ENCODE peak calls at places on chromosomes 3 and 15, in seven cellular contexts. T is HL-60, R is stomach, M is GM23338, Z is endothelial cell of umbilical vein, J is breast epithelium, W is sigmoid colon. O is an unnamed sample.

GRCh38 chr3:155426524-155427230 is 133.2 kb upstream of the STRIT1 start:
- DNase-seq in T (no peak), R (no peak), M (no peak), Z (no peak), J (no peak), W (no peak), O (no peak)

GRCh38 chr3:119973276-119973675 is 121.0 kb downstream of the GSK3B start:
- DNase-seq in T (no peak), R (no peak), M (no peak), Z (no peak), J (no peak), W (no peak), O (no peak)

GRCh38 chr3:36707623-36708409 is 56.5 kb downstream of the DCLK3 start:
- DNase-seq in T (peak; percentile 57), R (no peak), M (peak; percentile 40), Z (no peak), J (no peak), W (no peak), O (peak; percentile 39)

GRCh38 chr3:41362638-41363559 is 163.6 kb downstream of the CTNNB1 start:
- DNase-seq in T (no peak), R (no peak), M (peak; percentile 69), Z (no peak), J (no peak), W (no peak), O (no peak)

GRCh38 chr3:128320551-128321340 is 145.9 kb downstream of the DNAJB8 start:
- DNase-seq in T (no peak), R (peak; percentile 16), M (no peak), Z (no peak), J (no peak), W (peak; percentile 37), O (no peak)

GRCh38 chr3:157429703-157430102 is 6.9 kb upstream of the PTX3 start:
- DNase-seq in T (no peak), R (no peak), M (no peak), Z (peak; percentile 72), J (no peak), W (no peak), O (no peak)

GRCh38 chr3:44992555-44993470 is 16.8 kb downstream of the EXOSC7 start:
- DNase-seq in T (no peak), R (no peak), M (peak; percentile 77), Z (no peak), J (no peak), W (peak; percentile 49), O (no peak)

GRCh38 chr15:45115312-45115820 is 1.2 kb downstream of the DUOXA2 start:
- DNase-seq in T (no peak), R (no peak), M (no peak), Z (no peak), J (no peak), W (no peak), O (no peak)

GRCh38 chr3:136842294-136842693 is 19.7 kb upstream of the NCK1 start:
- DNase-seq in T (no peak), R (no peak), M (peak; percentile 25), Z (no peak), J (no peak), W (no peak), O (no peak)

GRCh38 chr15:56411122-56411749 is 46.0 kb downstream of the TEX9 start:
- DNase-seq in T (no peak), R (no peak), M (peak; percentile 2), Z (no peak), J (no peak), W (no peak), O (no peak)

GRCh38 chr15:55247276-55247675 is 42.3 kb downstream of the RAB27A start:
- DNase-seq in T (no peak), R (no peak), M (no peak), Z (no peak), J (no peak), W (no peak), O (no peak)

GRCh38 chr15:72227192-72227586 is 3.8 kb downstream of the PKM start:
- DNase-seq in T (peak; percentile 31), R (no peak), M (no peak), Z (peak; percentile 91), J (no peak), W (no peak), O (peak; percentile 59)

GRCh38 chr3:69791111-69791510 is 51.8 kb downstream of the MITF start:
- DNase-seq in T (no peak), R (peak; percentile 27), M (no peak), Z (no peak), J (peak; percentile 51), W (peak; percentile 90), O (no peak)

DNA sequence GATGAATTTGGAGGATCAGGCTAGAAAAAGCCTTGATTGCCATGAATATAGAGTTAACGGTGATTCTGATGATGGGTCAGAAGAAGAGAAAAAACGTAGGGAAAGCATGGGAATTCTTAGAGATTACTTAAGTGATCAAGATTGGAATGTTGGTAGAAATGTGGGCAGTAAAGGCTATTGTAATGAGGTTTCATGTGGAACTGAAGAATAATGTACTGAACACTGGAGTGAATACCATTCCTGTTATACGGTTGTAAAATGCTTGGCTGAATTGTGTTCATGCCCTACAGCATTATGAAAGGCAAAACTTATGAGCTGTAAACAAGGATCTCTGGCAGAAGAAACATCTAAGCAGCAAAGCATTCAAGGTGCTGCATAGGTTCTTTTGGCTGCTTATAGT is 414.1 kb upstream of the CBLB start:
- DNase-seq in T (no peak), R (no peak), M (no peak), Z (no peak), J (no peak), W (no peak), O (no peak)
- TF ChIP-seq POLR2AphosphoS5 in T (no peak), R (no peak), M (no peak), Z (no peak), J (no peak), W (no peak), O (no peak)

GRCh38 chr3:12798559-12799179 is 2.2 kb downstream of the CAND2 start:
- DNase-seq in T (no peak), R (no peak), M (no peak), Z (no peak), J (no peak), W (no peak), O (no peak)

GRCh38 chr3:12797892-12798558 is 1.5 kb downstream of the CAND2 start:
- DNase-seq in T (no peak), R (no peak), M (no peak), Z (no peak), J (no peak), W (no peak), O (no peak)

GRCh38 chr3:12793701-12794100 is 2.8 kb upstream of the CAND2 start:
- DNase-seq in T (no peak), R (no peak), M (no peak), Z (no peak), J (no peak), W (peak; percentile 28), O (no peak)

GRCh38 chr3:12797124-12797891 is 828 bp downstream of the CAND2 start:
- DNase-seq in T (no peak), R (no peak), M (peak; percentile 56), Z (no peak), J (no peak), W (no peak), O (no peak)

DNA sequence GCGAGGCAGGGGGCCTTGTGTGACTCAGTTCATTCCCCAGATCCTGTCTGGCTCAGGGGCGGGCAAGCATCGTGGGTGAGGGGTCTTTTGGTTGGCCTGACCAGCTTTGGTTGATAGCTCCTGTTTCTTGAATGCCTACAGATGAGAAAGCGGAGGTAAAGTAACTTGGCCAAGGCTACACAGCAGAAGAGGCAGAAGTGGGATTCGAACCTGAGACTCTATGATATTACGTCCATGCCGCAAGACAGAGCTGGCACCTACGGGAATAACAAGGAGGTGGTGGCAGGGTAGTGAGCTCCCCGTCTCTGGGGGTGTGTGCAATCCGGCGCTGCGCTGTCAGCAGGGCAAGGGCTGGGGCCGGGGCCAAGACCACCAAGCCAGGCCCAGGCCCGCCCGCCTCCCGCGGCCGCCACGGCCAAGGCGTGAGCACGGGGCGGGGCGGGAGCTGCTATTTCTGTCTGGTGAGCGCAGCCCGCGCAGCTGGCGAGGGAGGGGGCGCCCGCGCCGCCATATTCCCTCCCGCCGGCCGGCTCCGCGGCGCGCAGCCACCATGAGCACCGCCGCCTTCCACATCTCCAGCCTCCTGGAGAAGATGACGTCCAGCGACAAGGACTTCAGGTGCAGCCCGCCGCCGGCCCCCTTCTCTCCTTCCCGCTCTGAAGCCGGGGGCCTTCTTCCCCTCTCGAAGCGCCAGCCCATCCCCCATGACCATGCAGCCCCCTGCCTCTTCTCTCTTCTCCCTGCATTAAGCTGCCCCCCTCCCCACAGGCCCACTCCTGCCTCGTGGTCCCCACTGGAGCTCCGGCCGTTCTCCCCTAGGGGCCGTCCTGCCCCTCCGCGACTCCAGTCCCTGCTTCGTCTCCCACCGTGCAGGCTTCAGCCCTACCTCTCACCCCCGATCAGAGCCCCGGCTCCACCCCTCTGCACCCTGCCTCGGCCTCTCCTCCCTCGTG is at the start of gene CAND2:
- DNase-seq in T (no peak), R (peak; percentile 55), M (peak; percentile 75), Z (peak; percentile 51), J (peak; percentile 43), W (peak; percentile 88), O (no peak)
- TF ChIP-seq POLR2AphosphoS5 in T (no peak), R (no peak), M (peak; percentile 56), Z (no peak), J (no peak), W (peak; percentile 82), O (no peak)

GRCh38 chr3:179035232-179035631 is 36.4 kb downstream of the ZMAT3 start:
- DNase-seq in T (no peak), R (no peak), M (no peak), Z (no peak), J (no peak), W (no peak), O (no peak)

GRCh38 chr3:179036626-179037300 is 34.8 kb downstream of the ZMAT3 start:
- DNase-seq in T (no peak), R (no peak), M (no peak), Z (no peak), J (no peak), W (no peak), O (no peak)

GRCh38 chr3:179038216-179038898 is 33.3 kb downstream of the ZMAT3 start:
- DNase-seq in T (no peak), R (no peak), M (no peak), Z (no peak), J (no peak), W (no peak), O (no peak)

GRCh38 chr3:179036226-179036625 is 35.4 kb downstream of the ZMAT3 start:
- DNase-seq in T (no peak), R (no peak), M (no peak), Z (no peak), J (no peak), W (no peak), O (no peak)

GRCh38 chr3:179037361-179037760 is 34.2 kb downstream of the ZMAT3 start:
- DNase-seq in T (no peak), R (no peak), M (no peak), Z (no peak), J (peak; percentile 89), W (peak; percentile 83), O (no peak)
- TF ChIP-seq POLR2AphosphoS5 in T (no peak), R (no peak), M (no peak), Z (no peak), J (no peak), W (no peak), O (no peak)

GRCh38 chr3:12895391-12896205 is 54.2 kb upstream of the RPL32 start:
- DNase-seq in T (no peak), R (no peak), M (no peak), Z (no peak), J (no peak), W (no peak), O (no peak)
- TF ChIP-seq POLR2AphosphoS5 in T (no peak), R (no peak), M (no peak), Z (no peak), J (no peak), W (no peak), O (no peak)